ENCODE peak calls at places on chromosome 20, in nine cellular contexts. M is activated CD4-positive, alpha-beta T cell treated with anti-CD3 and anti-CD28 coated beads, Interleukin-2, amount 10 ng/mL, durations not matched to agents 7 days and 5 days; S is SK-N-SH; T is fibroblast of lung; Q is immature natural killer cell; P is epithelial cell of prostate; J is K562; X is naive thymus-derived CD8-positive, alpha-beta T cell; F is H54. V is an unnamed sample.

GRCh38 chr20:43911066-43911465 is 3.6 kb upstream of the TOX2 start:
- DNase-seq in M (no peak), S (no peak), T (peak), Q (no peak), P (peak), J (no peak), X (no peak), F (no peak), V (no peak)

GRCh38 chr20:62961310-62961783 is 8.8 kb downstream of the SLC17A9 start:
- DNase-seq in M (no peak), S (peak), T (no peak), Q (no peak), P (no peak), J (peak), X (no peak), F (no peak), V (no peak)

GRCh38 chr20:50113420-50114224 is 672 bp upstream of the UBE2V1 start:
- DNase-seq in M (no peak), S (no peak), T (no peak), Q (no peak), P (no peak), J (no peak), X (no peak), F (no peak), V (peak)

GRCh38 chr20:33896509-33896908 is 85.4 kb downstream of the CHMP4B start:
- DNase-seq in M (no peak), S (no peak), T (peak), Q (no peak), P (no peak), J (no peak), X (no peak), F (no peak), V (no peak)

GRCh38 chr20:28562510-28562898 is 2695.0 kb upstream of the DEFB115 start:
- DNase-seq in M (no peak), S (no peak), T (peak), Q (no peak), P (no peak), J (peak), X (no peak), F (no peak), V (no peak)

GRCh38 chr20:54479138-54479906 is 3.9 kb downstream of the DOK5 start:
- DNase-seq in M (no peak), S (peak), T (peak), Q (no peak), P (no peak), J (no peak), X (no peak), F (no peak), V (no peak)

GRCh38 chr20:10067305-10067704 is 32.5 kb downstream of the ANKEF1 start:
- DNase-seq in M (no peak), S (no peak), T (peak), Q (no peak), P (no peak), J (no peak), X (no peak), F (no peak), V (no peak)

GRCh38 chr20:15099130-15099529 is 761.7 kb upstream of the FLRT3 start:
- DNase-seq in M (no peak), S (no peak), T (no peak), Q (no peak), P (no peak), J (no peak), X (no peak), F (no peak), V (no peak)

GRCh38 chr20:38170219-38170902 is 5.3 kb upstream of the TGM2 start:
- DNase-seq in M (no peak), S (no peak), T (no peak), Q (no peak), P (no peak), J (no peak), X (no peak), F (no peak), V (no peak)

GRCh38 chr20:62617711-62618483 is 24.4 kb upstream of the SLCO4A1 start:
- DNase-seq in M (peak), S (no peak), T (peak), Q (peak), P (no peak), J (no peak), X (no peak), F (peak), V (peak)

GRCh38 chr20:56702931-56703840 is 74.1 kb downstream of the TFAP2C start:
- DNase-seq in M (no peak), S (no peak), T (no peak), Q (no peak), P (no peak), J (no peak), X (no peak), F (no peak), V (peak)

GRCh38 chr20:7893019-7893730 is 47.1 kb downstream of the HAO1 start:
- DNase-seq in M (no peak), S (no peak), T (no peak), Q (no peak), P (peak), J (no peak), X (no peak), F (no peak), V (no peak)

V was measured in RWPE2.